ENCODE peak calls at places on chromosomes 13 and 19, in ten cellular contexts. U is PC-3; F is mammary epithelial cell; O is sigmoid colon; X is breast epithelium; G is naive thymus-derived CD4-positive, alpha-beta T cell; P is A549; C is body of pancreas; R is GM23338; L is fibroblast of lung. Y is an unnamed sample. For H3K4me1, the result is how much of the 10 kb centered on the place peaks cover.

GRCh38 chr13:106911020-106911419 is 343.1 kb upstream of the ARGLU1 start:
- DNase-seq in U (no peak), F (no peak), O (no peak), X (no peak), G (no peak), P (no peak), C (no peak), R (no peak), L (no peak), Y (no peak)

GRCh38 chr13:35157143-35157755 is 215.2 kb downstream of the NBEA start:
- DNase-seq in U (peak), F (peak), O (no peak), X (no peak), G (no peak), P (peak), C (peak), R (peak), L (peak), Y (no peak)

GRCh38 chr13:45328661-45329105 is 12.3 kb downstream of the TPT1 start:
- DNase-seq in U (no peak), F (no peak), O (no peak), X (no peak), G (no peak), P (no peak), C (no peak), R (no peak), L (peak), Y (no peak)

GRCh38 chr13:90719452-90719851 is 628.0 kb upstream of the MIR17HG start:
- DNase-seq in U (no peak), F (no peak), O (no peak), X (no peak), G (no peak), P (no peak), C (no peak), R (no peak), L (no peak), Y (no peak)

GRCh38 chr19:49432141-49433073 is 7.2 kb downstream of the GFY start:
- DNase-seq in U (no peak), F (no peak), O (no peak), X (no peak), G (no peak), P (no peak), C (no peak), R (peak), L (no peak), Y (no peak)

GRCh38 chr13:27339299-27339698 is 68.7 kb downstream of the RASL11A start:
- DNase-seq in U (peak), F (peak), O (no peak), X (no peak), G (no peak), P (peak), C (peak), R (peak), L (peak), Y (no peak)

GRCh38 chr13:97944396-97945029 is 9.0 kb upstream of the IPO5 start:
- DNase-seq in U (peak), F (no peak), O (no peak), X (no peak), G (no peak), P (no peak), C (no peak), R (no peak), L (peak), Y (no peak)

GRCh38 chr13:33228645-33229445 is 56.7 kb downstream of the STARD13 start:
- DNase-seq in U (peak), F (no peak), O (no peak), X (no peak), G (peak), P (peak), C (no peak), R (peak), L (peak), Y (no peak)

GRCh38 chr19:48321622-48322591 is 3.4 kb upstream of the EMP3 start:
- DNase-seq in U (peak), F (peak), O (peak), X (peak), G (peak), P (peak), C (peak), R (peak), L (peak), Y (peak)

GRCh38 chr13:67408823-67409222 is 178.7 kb upstream of the PCDH9 start:
- DNase-seq in U (no peak), F (peak), O (no peak), X (no peak), G (no peak), P (no peak), C (no peak), R (peak), L (peak), Y (no peak)

GRCh38 chr13:30846311-30846710 is 59.8 kb upstream of the MEDAG start:
- DNase-seq in U (no peak), F (peak), O (no peak), X (no peak), G (no peak), P (no peak), C (no peak), R (no peak), L (no peak), Y (no peak)

GRCh38 chr13:107865643-107866006 is 349.7 kb downstream of the LIG4 start:
- DNase-seq in U (no peak), F (no peak), O (no peak), X (no peak), G (no peak), P (no peak), C (no peak), R (no peak), L (peak), Y (no peak)

GRCh38 chr19:19113040-19113541 is 25.2 kb downstream of the TMEM161A start:
- DNase-seq in U (peak), F (no peak), O (no peak), X (no peak), G (no peak), P (peak), C (no peak), R (peak), L (peak), Y (no peak)

GRCh38 chr13:94128430-94128829 is 351.1 kb downstream of the DCT start:
- DNase-seq in U (no peak), F (no peak), O (peak), X (no peak), G (no peak), P (no peak), C (no peak), R (no peak), L (no peak), Y (no peak)

GRCh38 chr19:4723465-4724251 is at the start of gene DPP9:
- DNase-seq in U (peak), F (peak), O (peak), X (peak), G (peak), P (peak), C (peak), R (peak), L (peak), Y (peak)

GRCh38 chr19:57558525-57558924 is 1.1 kb downstream of the ZNF550 start:
- DNase-seq in U (peak), F (no peak), O (no peak), X (no peak), G (no peak), P (no peak), C (no peak), R (peak), L (peak), Y (no peak)
- H3K4me3 ChIP-seq in U (peak), F (peak), O (no peak), X (peak), G (peak), P (peak), C (no peak), R (peak), L (peak), Y (peak)

GRCh38 chr19:29741226-29741625 is 26.2 kb upstream of the C19orf12 start:
- DNase-seq in U (no peak), F (no peak), O (no peak), X (no peak), G (no peak), P (no peak), C (no peak), R (no peak), L (no peak), Y (peak)
- H3K4me1 ChIP-seq in U (under half), F (under half), O (under half), X (under half), G (under half), P (under half), C (under half), R (under half), L (under half), Y (under half)

GRCh38 chr19:46720516-46721239 is 3.8 kb upstream of the PRKD2 start:
- DNase-seq in U (no peak), F (no peak), O (peak), X (no peak), G (no peak), P (no peak), C (no peak), R (no peak), L (no peak), Y (no peak)

GRCh38 chr19:46718157-46718933 is 1.4 kb upstream of the PRKD2 start:
- DNase-seq in U (no peak), F (no peak), O (no peak), X (no peak), G (peak), P (peak), C (no peak), R (peak), L (no peak), Y (no peak)

GRCh38 chr19:46719629-46720515 is 3.0 kb upstream of the PRKD2 start:
- DNase-seq in U (no peak), F (no peak), O (peak), X (no peak), G (no peak), P (no peak), C (no peak), R (no peak), L (no peak), Y (peak)

GRCh38 chr19:46717716-46718143 is 816 bp upstream of the PRKD2 start:
- DNase-seq in U (no peak), F (no peak), O (peak), X (no peak), G (peak), P (no peak), C (no peak), R (no peak), L (no peak), Y (no peak)

GRCh38 chr19:46718934-46719551 is 2.1 kb upstream of the PRKD2 start:
- DNase-seq in U (no peak), F (no peak), O (no peak), X (no peak), G (no peak), P (no peak), C (no peak), R (no peak), L (no peak), Y (peak)
- H3K4me3 ChIP-seq in U (no peak), F (no peak), O (no peak), X (no peak), G (no peak), P (no peak), C (no peak), R (no peak), L (no peak), Y (no peak)

GRCh38 chr13:24716011-24716410 is 35.8 kb downstream of the ATP12A start:
- DNase-seq in U (no peak), F (no peak), O (no peak), X (no peak), G (no peak), P (no peak), C (no peak), R (peak), L (no peak), Y (no peak)

GRCh38 chr13:24717217-24717616 is 37.0 kb downstream of the ATP12A start:
- DNase-seq in U (no peak), F (no peak), O (no peak), X (no peak), G (no peak), P (no peak), C (no peak), R (no peak), L (no peak), Y (no peak)

GRCh38 chr13:24719139-24719538 is 38.9 kb downstream of the ATP12A start:
- DNase-seq in U (no peak), F (no peak), O (no peak), X (no peak), G (no peak), P (no peak), C (no peak), R (no peak), L (no peak), Y (no peak)

GRCh38 chr13:24718192-24718965 is 38.2 kb downstream of the ATP12A start:
- DNase-seq in U (no peak), F (no peak), O (no peak), X (no peak), G (no peak), P (no peak), C (no peak), R (no peak), L (no peak), Y (no peak)

GRCh38 chr13:24716446-24716845 is 36.2 kb downstream of the ATP12A start:
- DNase-seq in U (no peak), F (no peak), O (no peak), X (no peak), G (no peak), P (no peak), C (no peak), R (peak), L (no peak), Y (no peak)
- H3K4me1 ChIP-seq in U (under half), F (under half), O (under half), X (under half), G (under half), P (under half), C (under half), R (under half), L (under half), Y (under half)

GRCh38 chr19:15466851-15467733 is 2.7 kb upstream of the RASAL3 start:
- DNase-seq in U (peak), F (no peak), O (no peak), X (no peak), G (peak), P (peak), C (no peak), R (no peak), L (no peak), Y (peak)

GRCh38 chr19:15467734-15468214 is 3.4 kb upstream of the RASAL3 start:
- DNase-seq in U (no peak), F (no peak), O (no peak), X (no peak), G (no peak), P (no peak), C (no peak), R (no peak), L (no peak), Y (peak)

GRCh38 chr19:15471639-15472101 is 7.3 kb upstream of the RASAL3 start:
- DNase-seq in U (no peak), F (no peak), O (peak), X (peak), G (no peak), P (no peak), C (no peak), R (peak), L (no peak), Y (no peak)

GRCh38 chr19:15469513-15470297 is 5.4 kb upstream of the RASAL3 start:
- DNase-seq in U (no peak), F (no peak), O (no peak), X (no peak), G (peak), P (no peak), C (no peak), R (peak), L (no peak), Y (no peak)

GRCh38 chr19:15468675-15469512 is 4.5 kb upstream of the RASAL3 start:
- DNase-seq in U (no peak), F (no peak), O (peak), X (no peak), G (no peak), P (no peak), C (no peak), R (no peak), L (no peak), Y (no peak)
- H3K4me3 ChIP-seq in U (no peak), F (no peak), O (no peak), X (no peak), G (peak), P (no peak), C (no peak), R (peak), L (no peak), Y (no peak)

GRCh38 chr19:55355213-55355821 is 798 bp upstream of the COX6B2 start:
- DNase-seq in U (peak), F (peak), O (no peak), X (no peak), G (no peak), P (no peak), C (no peak), R (peak), L (no peak), Y (peak)

GRCh38 chr19:55358493-55358892 is 4.0 kb upstream of the COX6B2 start:
- DNase-seq in U (no peak), F (no peak), O (no peak), X (no peak), G (no peak), P (no peak), C (no peak), R (no peak), L (no peak), Y (no peak)

GRCh38 chr19:55360902-55361301 is 2.2 kb downstream of the GARIN5B start:
- DNase-seq in U (no peak), F (no peak), O (no peak), X (no peak), G (no peak), P (no peak), C (no peak), R (no peak), L (no peak), Y (peak)

GRCh38 chr19:55362174-55362989 is 678 bp downstream of the GARIN5B start:
- DNase-seq in U (no peak), F (no peak), O (no peak), X (no peak), G (no peak), P (no peak), C (no peak), R (no peak), L (no peak), Y (peak)

GRCh38 chr19:55358943-55359908 is 3.8 kb downstream of the GARIN5B start:
- DNase-seq in U (no peak), F (no peak), O (no peak), X (no peak), G (no peak), P (no peak), C (no peak), R (no peak), L (no peak), Y (no peak)
- H3K4me1 ChIP-seq in U (under half), F (under half), O (under half), X (under half), G (under half), P (under half), C (under half), R (under half), L (under half), Y (under half)